ENCODE peak calls at places on chromosomes 4 and X, in five cellular contexts. H, U, O, Z and E are unnamed samples.

GRCh38 chr4:170089743-170090666 is at the start of gene AADAT:
- DNase-seq in U (peak; percentile 96), H (no peak), Z (peak; percentile 72), O (peak; percentile 91), E (peak; percentile 68)

GRCh38 chr4:139740531-139741041 is 75.0 kb downstream of the MGST2 start:
- DNase-seq in O (peak; percentile 74), Z (peak; percentile 83), U (peak; percentile 51), H (no peak), E (peak; percentile 87)

GRCh38 chrX:135185795-135186443 is 14.7 kb upstream of the CT55 start:
- DNase-seq in H (peak; percentile 39), Z (no peak), U (peak; percentile 70), O (no peak), E (no peak)

GRCh38 chr4:835148-836002 is 9.4 kb upstream of the CPLX1 start:
- DNase-seq in O (peak; percentile 74), U (no peak), H (no peak), Z (no peak), E (no peak)

GRCh38 chr4:98950925-98951324 is 22.0 kb upstream of the EIF4E start:
- DNase-seq in Z (no peak), U (no peak), H (no peak), O (no peak), E (no peak)

GRCh38 chr4:79042079-79042674 is 102.9 kb upstream of the PAQR3 start:
- DNase-seq in Z (peak; percentile 25), U (no peak), H (peak; percentile 26), O (no peak), E (no peak)

GRCh38 chr4:143363332-143363731 is 26.7 kb downstream of the GAB1 start:
- DNase-seq in Z (no peak), U (no peak), H (no peak), O (no peak), E (no peak)

GRCh38 chr4:94463771-94464170 is 12.0 kb downstream of the PDLIM5 start:
- DNase-seq in U (no peak), O (no peak), H (no peak), Z (no peak), E (no peak)

GRCh38 chr4:99841143-99841542 is 24.5 kb downstream of the DAPP1 start:
- DNase-seq in U (no peak), O (no peak), Z (no peak), H (no peak), E (no peak)

GRCh38 chrX:23373129-23373804 is 38.6 kb downstream of the PTCHD1 start:
- DNase-seq in Z (peak; percentile 27), U (no peak), O (no peak), H (no peak), E (no peak)

GRCh38 chr4:65399131-65399530 is 271.2 kb downstream of the EPHA5 start:
- DNase-seq in H (no peak), O (no peak), Z (no peak), U (no peak), E (no peak)

GRCh38 chr4:103306870-103307345 is 108.8 kb upstream of the CENPE start:
- DNase-seq in H (no peak), U (peak; percentile 75), Z (no peak), O (no peak), E (no peak)

GRCh38 chr4:100118213-100118612 is 72.1 kb downstream of the DDIT4L start:
- DNase-seq in Z (no peak), O (no peak), H (no peak), U (no peak), E (no peak)

GRCh38 chrX:94097852-94098251 is 423.8 kb downstream of the FAM133A start:
- DNase-seq in Z (no peak), H (no peak), U (no peak), O (no peak), E (no peak)

GRCh38 chr4:10305816-10306215 is 151.4 kb downstream of the ZNF518B start:
- DNase-seq in H (no peak), Z (no peak), O (no peak), U (no peak), E (no peak)

GRCh38 chr4:182881928-182882327 is 35.3 kb downstream of the DCTD start:
- DNase-seq in Z (no peak), H (no peak), O (no peak), U (no peak), E (no peak)

GRCh38 chrX:143635915-143636314 is at the start of gene SLITRK4:
- DNase-seq in H (no peak), U (peak; percentile 90), Z (no peak), O (no peak), E (no peak)

GRCh38 chr4:60913026-60913425 is 287.1 kb upstream of the ADGRL3 start:
- DNase-seq in U (no peak), H (no peak), Z (no peak), O (no peak), E (no peak)

GRCh38 chrX:132444936-132445335 is 43.9 kb downstream of the MBNL3 start:
- DNase-seq in U (no peak), H (no peak), Z (no peak), O (no peak), E (no peak)

GRCh38 chr4:46270986-46271596 is 118.8 kb downstream of the GABRA2 start:
- DNase-seq in U (no peak), Z (no peak), H (no peak), O (no peak), E (no peak)

GRCh38 chr4:101346562-101347266 is 612 bp downstream of the PPP3CA start:
- DNase-seq in Z (peak; percentile 62), U (peak; percentile 86), H (peak; percentile 69), O (peak; percentile 85), E (peak; percentile 61)

DNA sequence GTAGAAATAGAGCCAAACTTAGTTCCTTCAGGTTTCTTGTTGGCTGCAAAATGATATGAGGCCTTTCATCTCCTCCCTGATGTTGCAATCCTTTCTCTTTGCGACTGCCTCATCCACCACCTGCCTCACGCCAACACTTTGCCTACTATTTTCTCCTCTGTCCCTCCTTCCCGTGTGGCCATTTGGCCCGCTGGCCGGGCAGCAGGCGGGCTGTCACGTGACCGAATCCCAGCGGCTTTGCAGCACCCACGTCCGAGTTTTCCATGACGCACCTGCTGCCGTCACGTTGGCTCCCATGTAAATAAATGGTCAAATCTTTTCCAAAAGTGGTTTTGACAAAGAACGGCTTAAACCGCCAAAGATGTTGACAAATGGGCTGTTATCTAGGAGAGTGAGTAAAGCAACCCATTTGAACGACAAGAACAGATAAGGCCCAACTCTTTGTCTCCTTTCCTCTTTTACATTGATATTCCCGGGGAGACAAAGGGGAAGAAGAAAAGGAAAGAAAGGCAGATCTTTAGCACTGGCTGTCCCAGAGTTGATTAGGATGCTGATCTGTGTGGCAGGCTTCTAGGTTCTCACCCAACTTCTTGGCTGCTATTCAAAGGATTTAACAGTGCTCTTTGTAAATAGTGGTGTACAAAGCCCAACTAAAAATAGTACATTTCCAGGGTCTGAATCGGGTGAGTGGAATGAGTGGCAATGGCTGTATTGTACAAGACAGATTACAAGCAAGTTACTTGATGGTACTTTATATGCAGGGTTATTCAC is 174.2 kb upstream of the JADE1 start:
- DNase-seq in H (no peak), U (peak; percentile 64), O (peak; percentile 86), Z (no peak), E (peak; percentile 98)
- H3K27ac ChIP-seq in H (no peak overlapping the region), U (peak overlapping the region; percentile 0), O (no peak overlapping the region), Z (no peak overlapping the region), E (peak overlapping the region; percentile 80)

DNA sequence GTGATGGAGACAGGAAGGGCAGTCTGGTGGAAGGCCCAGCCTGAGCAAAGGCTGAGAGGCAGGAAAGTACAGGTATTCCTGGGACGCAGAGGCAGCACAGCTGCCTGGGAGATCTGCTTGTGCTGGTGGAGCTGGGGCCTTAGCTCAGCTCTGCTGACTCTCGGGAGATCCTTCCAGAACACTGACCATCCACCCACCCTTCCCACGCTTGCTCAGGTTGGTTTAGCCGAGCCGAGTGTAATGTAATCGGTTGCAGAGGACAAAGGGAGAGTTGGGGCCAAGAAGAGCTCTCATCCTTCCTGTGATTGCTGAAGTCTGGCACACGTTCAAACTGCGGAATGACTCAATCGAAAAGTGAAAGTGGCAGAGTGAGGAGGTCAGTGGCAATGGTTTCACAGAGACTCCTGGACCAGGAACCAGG is 43.1 kb upstream of the GPR78 start:
- DNase-seq in H (no peak), U (no peak), O (no peak), Z (peak; percentile 70), E (peak; percentile 63)
- H3K4me1 ChIP-seq in H (no peaks in the 10 kb centered on the region), U (no peaks in the 10 kb centered on the region), O (peaks cover 23% of the 10 kb centered on the region), Z (no peaks in the 10 kb centered on the region), E (peaks cover 8% of the 10 kb centered on the region)

GRCh38 chr4:112277220-112277619 is 8.5 kb downstream of the TIFA start:
- DNase-seq in Z (no peak), H (no peak), U (no peak), O (no peak), E (no peak)

GRCh38 chr4:112276113-112276512 is 9.6 kb downstream of the TIFA start:
- DNase-seq in O (no peak), Z (no peak), H (no peak), U (no peak), E (no peak)

GRCh38 chr4:112279882-112280315 is 5.8 kb downstream of the TIFA start:
- DNase-seq in H (no peak), U (no peak), Z (no peak), O (no peak), E (no peak)

GRCh38 chr4:112279025-112279881 is 6.5 kb downstream of the TIFA start:
- DNase-seq in U (no peak), H (no peak), Z (no peak), O (no peak), E (no peak)

GRCh38 chr4:112277705-112278448 is 7.8 kb downstream of the TIFA start:
- DNase-seq in H (no peak), Z (no peak), O (no peak), U (no peak), E (no peak)
- H3K27ac ChIP-seq in H (no peak overlapping the region), Z (no peak overlapping the region), O (no peak overlapping the region), U (no peak overlapping the region), E (no peak overlapping the region)

GRCh38 chrX:133856819-133857218 is 128.6 kb downstream of the GPC3 start:
- DNase-seq in Z (no peak), U (no peak), H (no peak), O (no peak), E (no peak)
- H3K4me1 ChIP-seq in Z (no peaks in the 10 kb centered on the region), U (no peaks in the 10 kb centered on the region), H (peaks cover 9% of the 10 kb centered on the region), O (no peaks in the 10 kb centered on the region), E (no peaks in the 10 kb centered on the region)

GRCh38 chrX:66399273-66399672 is 235.2 kb downstream of the HEPH start:
- DNase-seq in O (no peak), U (no peak), Z (no peak), H (no peak), E (no peak)

GRCh38 chrX:66402165-66402564 is 236.7 kb downstream of the EDA2R start:
- DNase-seq in H (no peak), U (no peak), O (no peak), Z (no peak), E (no peak)
- H3K27ac ChIP-seq in H (no peak overlapping the region), U (no peak overlapping the region), O (no peak overlapping the region), Z (no peak overlapping the region), E (no peak overlapping the region)

DNA sequence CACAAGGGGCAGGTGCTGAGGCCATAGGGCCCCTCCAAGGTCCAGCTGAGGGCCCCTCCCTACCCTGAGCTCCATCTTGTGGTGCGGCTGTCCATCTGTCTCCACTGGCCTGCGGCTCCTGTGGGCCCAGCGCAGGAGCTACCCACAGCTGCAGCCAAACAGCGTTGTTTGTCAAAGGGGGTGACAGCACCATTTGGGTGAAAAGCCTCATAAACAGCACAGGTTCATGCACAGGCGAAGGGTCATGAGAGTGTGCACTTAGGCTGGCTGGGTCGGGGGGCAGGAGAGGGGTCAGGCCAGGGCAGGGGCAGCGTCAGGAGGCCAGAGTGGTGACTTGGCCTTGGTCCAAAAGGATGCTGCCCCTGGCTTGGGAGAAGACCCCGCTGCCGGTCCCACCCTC is 32.3 kb downstream of the BLOC1S4 start:
- DNase-seq in U (no peak), H (no peak), O (no peak), Z (no peak), E (no peak)
- H3K4me1 ChIP-seq in U (no peaks in the 10 kb centered on the region), H (peaks cover 4% of the 10 kb centered on the region), O (peaks cover 37% of the 10 kb centered on the region), Z (peaks cover 9% of the 10 kb centered on the region), E (peaks cover 44% of the 10 kb centered on the region)